ENCODE peak calls at places on chromosomes 5 and 9, in four cellular contexts. Z, H, J and K are unnamed samples.

GRCh38 chr5:169716287-169716686 is 79.2 kb downstream of the DOCK2 start:
- DNase-seq in Z (no peak), H (no peak), J (no peak), K (no peak)

GRCh38 chr9:3567988-3568387 is 42.2 kb upstream of the RFX3 start:
- DNase-seq in Z (no peak), H (no peak), J (no peak), K (no peak)

GRCh38 chr5:71880531-71880930 is 161.5 kb downstream of the CARTPT start:
- DNase-seq in Z (no peak), H (no peak), J (no peak), K (no peak)

GRCh38 chr5:140309706-140310249 is 6.9 kb upstream of the PFDN1 start:
- DNase-seq in Z (no peak), H (no peak), J (no peak), K (no peak)

GRCh38 chr5:112379541-112380325 is 39.3 kb downstream of the EPB41L4A start:
- DNase-seq in Z (no peak), H (no peak), J (no peak), K (no peak)

GRCh38 chr5:141734501-141735231 is 52.6 kb upstream of the ARAP3 start:
- DNase-seq in Z (peak; percentile 34), H (peak; percentile 36), J (peak; percentile 24), K (no peak)

GRCh38 chr9:113875917-113876805 is at the start of gene ZNF618:
- DNase-seq in Z (peak; percentile 40), H (peak; percentile 39), J (peak; percentile 40), K (no peak)

GRCh38 chr5:24539625-24540024 is 105.2 kb downstream of the CDH10 start:
- DNase-seq in Z (no peak), H (no peak), J (no peak), K (no peak)

GRCh38 chr9:121450241-121450640 is 49.4 kb downstream of the GGTA1 start:
- DNase-seq in Z (no peak), H (no peak), J (no peak), K (no peak)

GRCh38 chr9:93326654-93327053 is 124.8 kb upstream of the FAM120A start:
- DNase-seq in Z (no peak), H (no peak), J (no peak), K (no peak)

GRCh38 chr5:137137013-137137632 is 362.0 kb downstream of the SPOCK1 start:
- DNase-seq in Z (no peak), H (no peak), J (no peak), K (no peak)

GRCh38 chr9:128294142-128294541 is 18.1 kb downstream of the SWI5 start:
- DNase-seq in Z (no peak), H (no peak), J (no peak), K (no peak)

GRCh38 chr9:27457445-27457844 is 66.6 kb upstream of the IFNK start:
- DNase-seq in Z (no peak), H (no peak), J (no peak), K (no peak)

GRCh38 chr9:126527109-126527825 is 86.5 kb upstream of the LMX1B start:
- DNase-seq in Z (no peak), H (no peak), J (no peak), K (no peak)

GRCh38 chr9:89666950-89667349 is 62.1 kb downstream of the GADD45G start:
- DNase-seq in Z (no peak), H (no peak), J (no peak), K (no peak)
- H3K4me1 ChIP-seq in Z (peaks cover 94% of the 10 kb centered on the region), H (peaks cover 7% of the 10 kb centered on the region), J (peaks cover 4% of the 10 kb centered on the region), K (peaks cover 11% of the 10 kb centered on the region)

DNA sequence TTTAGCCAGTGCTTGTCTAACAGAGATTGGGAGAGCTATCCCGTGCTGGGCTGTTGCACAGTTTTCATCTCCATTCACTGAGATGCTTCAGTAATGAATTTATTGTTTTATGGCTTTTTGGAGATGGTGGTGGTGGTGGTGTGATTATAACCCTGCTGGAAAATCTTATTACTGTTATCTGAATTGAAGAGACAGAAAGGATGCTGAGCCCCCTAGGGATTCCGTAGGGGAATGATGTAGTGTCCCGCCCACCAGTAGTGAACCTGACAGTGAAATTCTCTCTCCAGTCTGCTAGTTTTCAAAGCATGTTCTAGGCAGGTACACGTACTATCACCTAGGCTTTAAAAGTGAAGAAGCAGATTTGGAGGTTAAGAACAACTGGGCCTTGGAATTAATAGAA is 1.9 kb downstream of the RAI14 start:
- DNase-seq in Z (no peak), H (peak; percentile 34), J (no peak), K (no peak)
- TF ChIP-seq POLR2A in Z (no peak), H (no peak), J (no peak), K (no peak)

GRCh38 chr5:14268236-14268701 is 125.1 kb downstream of the TRIO start:
- DNase-seq in Z (no peak), H (peak; percentile 83), J (no peak), K (no peak)
- H3K4me1 ChIP-seq in Z (peaks cover 26% of the 10 kb centered on the region), H (peaks cover 95% of the 10 kb centered on the region), J (peaks cover 18% of the 10 kb centered on the region), K (peaks cover 33% of the 10 kb centered on the region)

GRCh38 chr5:149938272-149938671 is 6.3 kb downstream of the PDE6A start:
- DNase-seq in Z (no peak), H (peak; percentile 91), J (no peak), K (no peak)

GRCh38 chr5:149936700-149937091 is 7.9 kb downstream of the PDE6A start:
- DNase-seq in Z (no peak), H (no peak), J (no peak), K (no peak)

GRCh38 chr5:149938791-149939358 is 5.7 kb downstream of the PDE6A start:
- DNase-seq in Z (no peak), H (peak; percentile 94), J (no peak), K (no peak)

GRCh38 chr5:149936044-149936699 is 8.4 kb downstream of the PDE6A start:
- DNase-seq in Z (no peak), H (no peak), J (no peak), K (no peak)

GRCh38 chr5:149937610-149938009 is 7.0 kb downstream of the PDE6A start:
- DNase-seq in Z (no peak), H (peak; percentile 55), J (no peak), K (no peak)
- TF ChIP-seq POLR2A in Z (no peak), H (no peak), J (no peak), K (no peak)